ENCODE peak calls at places on chromosome 18, in eight cellular contexts. D is substantia nigra; C is NCI-H510A; S is stimulated activated CD4-positive, alpha-beta T cell treated with anti-CD3 and anti-CD28 coated beads, Interleukin-15, amount 100 ng/mL, for 24 hours; G is BE2C; W is H9; V is Ammon's horn; L is cardiac fibroblast. P is an unnamed sample.

GRCh38 chr18:68897286-68897685 is 99.4 kb downstream of the CCDC102B start:
- DNase-seq in D (no peak), C (no peak), S (no peak), G (no peak), W (no peak), V (no peak), L (no peak), P (no peak)

GRCh38 chr18:56873441-56874140 is 222.4 kb downstream of the WDR7 start:
- DNase-seq in D (peak; percentile 49), C (peak; percentile 50), S (no peak), G (no peak), W (peak; percentile 68), V (peak; percentile 86), L (peak; percentile 31), P (peak; percentile 92)

GRCh38 chr18:47745227-47745626 is 185.2 kb downstream of the SMAD2 start:
- DNase-seq in D (no peak), C (no peak), S (no peak), G (no peak), W (no peak), V (no peak), L (no peak), P (no peak)

GRCh38 chr18:43656547-43656946 is 379.3 kb upstream of the SYT4 start:
- DNase-seq in D (no peak), C (no peak), S (no peak), G (no peak), W (no peak), V (no peak), L (no peak), P (no peak)

GRCh38 chr18:22337311-22337710 is 80.4 kb downstream of the CTAGE1 start:
- DNase-seq in D (no peak), C (no peak), S (no peak), G (no peak), W (no peak), V (no peak), L (peak; percentile 76), P (no peak)

GRCh38 chr18:75023473-75023872 is 185.5 kb downstream of the PTGR3 start:
- DNase-seq in D (no peak), C (no peak), S (no peak), G (no peak), W (no peak), V (no peak), L (no peak), P (no peak)

GRCh38 chr18:26981373-26982082 is 116.0 kb upstream of the AQP4 start:
- DNase-seq in D (no peak), C (no peak), S (no peak), G (peak; percentile 12), W (no peak), V (no peak), L (no peak), P (peak; percentile 14)

GRCh38 chr18:25099838-25100393 is 252.1 kb downstream of the ZNF521 start:
- DNase-seq in D (no peak), C (no peak), S (no peak), G (no peak), W (no peak), V (no peak), L (peak; percentile 69), P (no peak)

GRCh38 chr18:35635171-35635570 is 53.6 kb downstream of the GALNT1 start:
- DNase-seq in D (no peak), C (no peak), S (no peak), G (peak; percentile 28), W (no peak), V (no peak), L (no peak), P (no peak)

GRCh38 chr18:495017-495416 is 5.5 kb downstream of the COLEC12 start:
- DNase-seq in D (no peak), C (no peak), S (no peak), G (no peak), W (no peak), V (no peak), L (no peak), P (no peak)

GRCh38 chr18:6747646-6748045 is 18.1 kb downstream of the ARHGAP28 start:
- DNase-seq in D (no peak), C (peak; percentile 15), S (no peak), G (no peak), W (no peak), V (no peak), L (peak; percentile 83), P (no peak)

GRCh38 chr18:67590571-67591141 is 74.1 kb upstream of the DSEL start:
- DNase-seq in D (no peak), C (no peak), S (no peak), G (no peak), W (no peak), V (no peak), L (peak; percentile 45), P (no peak)

GRCh38 chr18:46262856-46263255 is 158.7 kb downstream of the HAUS1 start:
- DNase-seq in D (no peak), C (no peak), S (no peak), G (no peak), W (no peak), V (no peak), L (no peak), P (no peak)

GRCh38 chr18:49447810-49448745 is 12.4 kb downstream of the DYM start:
- DNase-seq in D (no peak), C (no peak), S (peak; percentile 45), G (peak; percentile 57), W (peak; percentile 67), V (no peak), L (peak; percentile 73), P (peak; percentile 26)

GRCh38 chr18:56124186-56124585 is 514.2 kb downstream of the TXNL1 start:
- DNase-seq in D (no peak), C (no peak), S (no peak), G (no peak), W (no peak), V (no peak), L (no peak), P (no peak)

GRCh38 chr18:68417166-68417776 is 297.6 kb downstream of the TMX3 start:
- DNase-seq in D (no peak), C (no peak), S (no peak), G (no peak), W (no peak), V (no peak), L (no peak), P (no peak)

GRCh38 chr18:8912348-8913057 is 190.0 kb upstream of the NDUFV2 start:
- DNase-seq in D (no peak), C (peak; percentile 95), S (no peak), G (no peak), W (peak; percentile 55), V (peak; percentile 3), L (no peak), P (no peak)

GRCh38 chr18:10009321-10010144 is 95.7 kb downstream of the VAPA start:
- DNase-seq in D (no peak), C (no peak), S (no peak), G (no peak), W (no peak), V (no peak), L (no peak), P (no peak)

GRCh38 chr18:34744569-34744968 is 34.5 kb downstream of the DTNA start:
- DNase-seq in D (no peak), C (no peak), S (no peak), G (no peak), W (no peak), V (no peak), L (peak; percentile 16), P (no peak)

GRCh38 chr18:80181642-80182461 is 65.5 kb downstream of the PARD6G start:
- DNase-seq in D (no peak), C (no peak), S (no peak), G (no peak), W (no peak), V (no peak), L (no peak), P (no peak)

GRCh38 chr18:26336572-26336971 is 110.3 kb downstream of the TAF4B start:
- DNase-seq in D (no peak), C (no peak), S (no peak), G (no peak), W (no peak), V (no peak), L (no peak), P (no peak)

GRCh38 chr18:26547302-26548143 is 830 bp downstream of the KCTD1 start:
- DNase-seq in D (peak; percentile 55), C (no peak), S (peak; percentile 77), G (peak; percentile 76), W (peak; percentile 86), V (peak; percentile 85), L (peak; percentile 88), P (peak; percentile 68)

GRCh38 chr18:43571078-43571689 is 293.9 kb upstream of the SYT4 start:
- DNase-seq in D (no peak), C (no peak), S (peak; percentile 5), G (peak; percentile 20), W (no peak), V (peak; percentile 67), L (peak; percentile 66), P (peak; percentile 50)

GRCh38 chr18:48408111-48408726 is 964 bp downstream of the ZBTB7C start:
- DNase-seq in D (no peak), C (no peak), S (peak; percentile 17), G (no peak), W (no peak), V (peak; percentile 13), L (no peak), P (no peak)

GRCh38 chr18:73980289-73980979 is 167.2 kb downstream of the FBXO15 start:
- DNase-seq in D (no peak), C (no peak), S (peak; percentile 6), G (peak; percentile 19), W (peak; percentile 60), V (no peak), L (peak; percentile 7), P (no peak)

GRCh38 chr18:48786621-48787522 is 163.9 kb downstream of the SMAD7 start:
- DNase-seq in D (no peak), C (no peak), S (no peak), G (no peak), W (no peak), V (peak; percentile 41), L (no peak), P (no peak)